ENCODE peak calls at places on chromosome 15, in nine cellular contexts. T, F, V, Q, P, S, X, L and A are unnamed samples.

GRCh38 chr15:51071609-51072008 is 23.1 kb downstream of the TNFAIP8L3 start:
- DNase-seq in X (no peak), V (no peak), L (no peak), S (no peak), P (no peak), T (no peak), F (no peak), Q (no peak), A (no peak)

GRCh38 chr15:92429378-92430066 is 35.8 kb downstream of the ST8SIA2 start:
- DNase-seq in L (no peak), T (no peak), P (peak), X (no peak), S (no peak), V (no peak), F (no peak), Q (no peak), A (no peak)

GRCh38 chr15:92807971-92808571 is 92.1 kb upstream of the CHD2 start:
- DNase-seq in V (no peak), F (no peak), X (peak), T (peak), L (no peak), Q (no peak), S (no peak), P (peak), A (no peak)

GRCh38 chr15:89409184-89409992 is 74.8 kb upstream of the POLG start:
- DNase-seq in L (no peak), T (no peak), V (no peak), Q (no peak), X (no peak), P (no peak), F (no peak), S (no peak), A (no peak)

GRCh38 chr15:34808016-34808415 is 12.7 kb upstream of the ACTC1 start:
- DNase-seq in T (no peak), X (no peak), L (no peak), P (peak), V (no peak), F (no peak), S (no peak), Q (no peak), A (no peak)

GRCh38 chr15:99427210-99427609 is 138.6 kb upstream of the MEF2A start:
- DNase-seq in L (peak), P (no peak), Q (no peak), X (no peak), V (no peak), S (no peak), T (no peak), F (no peak), A (peak)

GRCh38 chr15:77959094-77959879 is 118.2 kb downstream of the TBC1D2B start:
- DNase-seq in V (peak), Q (peak), L (peak), P (peak), S (peak), X (peak), F (peak), T (peak), A (peak)

GRCh38 chr15:38647683-38648082 is 83.1 kb upstream of the RASGRP1 start:
- DNase-seq in X (no peak), V (no peak), F (no peak), P (peak), S (no peak), Q (no peak), L (no peak), T (peak), A (no peak)

GRCh38 chr15:31384568-31384967 is 57.9 kb downstream of the KLF13 start:
- DNase-seq in T (no peak), V (no peak), S (no peak), L (peak), F (no peak), X (no peak), P (peak), Q (no peak), A (no peak)

GRCh38 chr15:92843819-92844218 is 56.3 kb upstream of the CHD2 start:
- DNase-seq in L (no peak), F (no peak), S (no peak), T (no peak), P (no peak), V (no peak), Q (no peak), X (no peak), A (no peak)

GRCh38 chr15:78301326-78301725 is 1.9 kb upstream of the SKIC8 start:
- DNase-seq in S (no peak), P (no peak), V (no peak), T (no peak), Q (peak), F (no peak), L (no peak), X (no peak), A (no peak)

GRCh38 chr15:31235298-31236183 is 91.1 kb upstream of the KLF13 start:
- DNase-seq in L (peak), P (no peak), F (no peak), Q (no peak), X (peak), T (peak), S (no peak), V (no peak), A (no peak)

GRCh38 chr15:42065008-42065407 is 29.4 kb downstream of the PLA2G4D start:
- DNase-seq in F (no peak), V (no peak), S (no peak), P (no peak), T (no peak), Q (no peak), X (no peak), L (no peak), A (no peak)

GRCh38 chr15:44673639-44674038 is 10.2 kb upstream of the SPG11 start:
- DNase-seq in V (no peak), S (no peak), X (no peak), T (no peak), L (no peak), Q (no peak), P (no peak), F (no peak), A (no peak)

GRCh38 chr15:78104566-78105500 is 12.5 kb downstream of the SH2D7 start:
- DNase-seq in X (no peak), P (no peak), Q (no peak), V (peak), S (no peak), L (peak), T (peak), F (no peak), A (peak)

GRCh38 chr15:33126559-33127290 is 67.8 kb downstream of the FMN1 start:
- DNase-seq in T (peak), Q (no peak), X (peak), P (peak), V (peak), S (no peak), F (no peak), L (peak), A (peak)

GRCh38 chr15:43799209-43799944 is 643 bp downstream of the SERINC4 start:
- DNase-seq in F (no peak), Q (no peak), S (no peak), T (peak), X (no peak), P (no peak), L (no peak), V (no peak), A (no peak)

GRCh38 chr15:89329329-89330084 is 5.1 kb downstream of the POLG start:
- DNase-seq in Q (no peak), F (peak), S (no peak), X (no peak), V (no peak), P (no peak), L (peak), T (no peak), A (no peak)

GRCh38 chr15:40702077-40702476 is 7.1 kb downstream of the RAD51 start:
- DNase-seq in S (no peak), F (no peak), X (no peak), Q (no peak), V (no peak), L (no peak), P (no peak), T (no peak), A (no peak)

DNA sequence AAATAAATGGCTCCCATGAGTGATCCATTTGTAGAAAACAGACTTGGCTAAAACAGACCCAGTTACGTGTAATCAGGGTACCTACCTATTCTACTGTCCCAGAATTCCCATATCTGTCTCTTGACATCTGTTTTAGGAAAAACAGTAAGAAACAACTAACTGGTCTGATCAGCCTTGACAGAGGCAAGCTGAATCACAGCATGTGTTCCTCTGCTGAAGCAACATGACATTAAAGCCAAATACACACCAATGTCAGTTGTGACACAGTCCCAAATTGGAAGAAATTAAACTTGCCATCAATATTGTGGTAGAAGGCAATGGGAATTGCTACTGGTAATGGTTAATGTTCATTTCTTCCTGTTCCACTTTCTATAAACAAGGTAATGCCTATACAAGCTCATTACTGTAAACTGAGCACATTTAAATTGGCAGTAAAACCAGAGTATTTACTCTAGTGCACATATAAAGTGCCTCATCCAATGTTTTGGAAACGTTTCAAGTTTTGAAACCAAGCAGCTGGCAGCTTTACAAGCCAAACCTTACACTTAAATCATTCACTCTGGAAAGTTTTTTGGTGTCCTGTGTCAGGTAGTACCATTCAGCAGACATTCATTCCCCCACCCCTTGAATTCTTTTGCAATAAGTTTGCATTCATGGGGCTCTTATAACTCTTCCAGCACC is 26.9 kb downstream of the ALDH1A2 start:
- DNase-seq in Q (no peak), F (no peak), L (no peak), P (peak), T (peak), V (no peak), X (no peak), S (no peak), A (no peak)
- H3K27ac ChIP-seq in Q (no peak), F (no peak), L (no peak), P (no peak), T (no peak), V (no peak), X (no peak), S (no peak), A (no peak)

GRCh38 chr15:74869372-74869725 is 3.8 kb downstream of the SCAMP2 start:
- DNase-seq in Q (no peak), F (no peak), X (no peak), L (no peak), V (no peak), P (no peak), T (no peak), S (no peak), A (no peak)
- H3K27ac ChIP-seq in Q (peak), F (peak), X (peak), L (peak), V (no peak), P (no peak), T (peak), S (peak), A (peak)

DNA sequence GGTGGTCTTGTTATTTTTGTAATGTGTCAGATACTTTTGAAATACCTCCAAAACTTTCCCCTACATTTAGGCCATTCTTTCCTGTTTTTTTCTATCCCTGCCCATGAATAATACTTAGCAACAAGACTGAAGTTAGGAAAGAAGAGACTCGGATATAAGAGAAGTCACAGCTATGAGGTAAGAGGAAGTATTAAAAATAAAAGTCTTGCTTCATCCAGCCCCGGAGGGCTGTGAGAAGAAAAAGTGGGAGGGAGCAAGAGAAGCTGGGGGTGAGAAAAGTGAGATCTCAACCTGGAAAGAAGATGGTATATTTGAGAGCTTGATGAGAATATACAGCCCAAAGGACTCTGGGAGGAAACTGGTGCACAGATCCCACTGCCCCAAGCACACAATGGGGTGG is 213.5 kb upstream of the CDIN1 start:
- DNase-seq in X (no peak), Q (no peak), T (no peak), F (no peak), L (no peak), V (no peak), P (peak), S (no peak), A (no peak)
- H3K27ac ChIP-seq in X (no peak), Q (no peak), T (no peak), F (no peak), L (no peak), V (no peak), P (no peak), S (no peak), A (no peak)

GRCh38 chr15:70257047-70257446 is 159.3 kb upstream of the TLE3 start:
- DNase-seq in L (no peak), F (no peak), P (no peak), Q (no peak), X (no peak), T (no peak), V (peak), S (no peak), A (no peak)

GRCh38 chr15:70252056-70252935 is 154.6 kb upstream of the TLE3 start:
- DNase-seq in L (no peak), Q (no peak), P (peak), V (no peak), S (no peak), F (no peak), T (peak), X (no peak), A (peak)

GRCh38 chr15:70253461-70254156 is 155.9 kb upstream of the TLE3 start:
- DNase-seq in V (no peak), T (no peak), S (no peak), F (no peak), L (no peak), P (no peak), X (no peak), Q (no peak), A (no peak)

GRCh38 chr15:70252936-70253280 is 155.2 kb upstream of the TLE3 start:
- DNase-seq in V (no peak), X (no peak), F (no peak), T (no peak), S (no peak), P (no peak), L (no peak), Q (no peak), A (no peak)

GRCh38 chr15:70254186-70254974 is 156.7 kb upstream of the TLE3 start:
- DNase-seq in V (no peak), T (no peak), P (no peak), F (no peak), X (no peak), Q (no peak), S (no peak), L (no peak), A (no peak)
- H3K27ac ChIP-seq in V (no peak), T (no peak), P (no peak), F (no peak), X (no peak), Q (no peak), S (no peak), L (no peak), A (no peak)